ENCODE peak calls at places on chromosomes 2 and 18, in four cellular contexts. I, K, L and R are unnamed samples.

GRCh38 chr2:174606336-174606735 is 8.7 kb upstream of the WIPF1 start:
- DNase-seq in I (no peak), K (no peak), L (no peak), R (no peak)

GRCh38 chr2:9937968-9938367 is 13.5 kb upstream of the GRHL1 start:
- DNase-seq in I (no peak), K (no peak), L (no peak), R (no peak)

GRCh38 chr2:70344195-70344594 is 42.3 kb upstream of the FAM136A start:
- DNase-seq in I (no peak), K (no peak), L (no peak), R (no peak)

GRCh38 chr2:70242552-70242951 is 5.9 kb downstream of the TIA1 start:
- DNase-seq in I (no peak), K (no peak), L (no peak), R (no peak)

GRCh38 chr2:230990131-230990898 is 5.6 kb upstream of the SPATA3 start:
- DNase-seq in I (no peak), K (no peak), L (no peak), R (no peak)

GRCh38 chr2:203683932-203684556 is 22.4 kb upstream of the CD28 start:
- DNase-seq in I (no peak), K (peak), L (no peak), R (no peak)

GRCh38 chr18:12838178-12838634 is 45.8 kb downstream of the PTPN2 start:
- DNase-seq in I (peak), K (peak), L (no peak), R (peak)

GRCh38 chr2:192016265-192016664 is 169.4 kb upstream of the CAVIN2 start:
- DNase-seq in I (no peak), K (peak), L (no peak), R (no peak)

GRCh38 chr2:221097568-221097915 is 474.6 kb downstream of the EPHA4 start:
- DNase-seq in I (no peak), K (peak), L (no peak), R (no peak)

GRCh38 chr2:108591163-108591562 is 56.9 kb downstream of the LIMS1 start:
- DNase-seq in I (no peak), K (no peak), L (no peak), R (no peak)

GRCh38 chr2:223880779-223881178 is 43.4 kb upstream of the AP1S3 start:
- DNase-seq in I (no peak), K (no peak), L (no peak), R (no peak)

GRCh38 chr2:9346885-9347284 is 76.4 kb downstream of the ITGB1BP1 start:
- DNase-seq in I (no peak), K (no peak), L (no peak), R (no peak)

GRCh38 chr2:150042844-150043503 is 444.5 kb downstream of the RND3 start:
- DNase-seq in I (no peak), K (no peak), L (no peak), R (no peak)

GRCh38 chr2:32559136-32559535 is 68.7 kb upstream of the TTC27 start:
- DNase-seq in I (no peak), K (no peak), L (no peak), R (no peak)

GRCh38 chr2:157785200-157785599 is 90.9 kb downstream of the ACVR1 start:
- DNase-seq in I (no peak), K (no peak), L (no peak), R (no peak)

GRCh38 chr2:133293544-133294270 is 274.6 kb downstream of the NCKAP5 start:
- DNase-seq in I (no peak), K (no peak), L (no peak), R (no peak)

GRCh38 chr2:76958749-76959148 is 563.4 kb downstream of the LRRTM4 start:
- DNase-seq in I (no peak), K (no peak), L (no peak), R (no peak)

GRCh38 chr2:8059255-8059654 is 622.6 kb upstream of the ID2 start:
- DNase-seq in I (no peak), K (no peak), L (no peak), R (no peak)

GRCh38 chr2:36819090-36819711 is 122.7 kb downstream of the VIT start:
- DNase-seq in I (no peak), K (no peak), L (no peak), R (no peak)

GRCh38 chr2:15782009-15782751 is 158.2 kb upstream of the MYCN start:
- DNase-seq in I (no peak), K (no peak), L (no peak), R (no peak)

GRCh38 chr2:43764086-43764710 is 9.6 kb upstream of the DYNC2LI1 start:
- DNase-seq in I (no peak), K (no peak), L (no peak), R (no peak)

GRCh38 chr2:71566271-71566858 is 113.0 kb downstream of the DYSF start:
- DNase-seq in I (no peak), K (peak), L (no peak), R (no peak)

GRCh38 chr2:1811971-1812350 is 67.6 kb upstream of the PXDN start:
- DNase-seq in I (peak), K (no peak), L (no peak), R (no peak)